ENCODE peak calls at places on chromosomes 12 and 14, in ten cellular contexts. One of them, this sample, is unnamed.

GRCh38 chr12:12719496-12719895 is 2.3 kb downstream of the CDKN1B start:
- DNase-seq in neural progenitor cell: no peak
- DNase-seq in left colon: no peak
- DNase-seq in HL-60: no peak
- DNase-seq in kidney: no peak
- DNase-seq in nucleus accumbens: no peak
- DNase-seq in fibroblast of lung: peak
- DNase-seq in stimulated activated naive CD8-positive, alpha-beta T cell treated with anti-CD3 and anti-CD28 coated beads, Interleukin-15, Interleukin-2, amounts not matched to agents 100 U/mL and 50 U/mL, for 24 hours: no peak
- DNase-seq in HEK293T: no peak
- DNase-seq in omental fat pad: no peak
- DNase-seq in this sample: no peak

GRCh38 chr12:851343-851742 is 98.2 kb downstream of the RAD52 start:
- DNase-seq in left colon: no peak
- DNase-seq in stimulated activated naive CD8-positive, alpha-beta T cell treated with anti-CD3 and anti-CD28 coated beads, Interleukin-15, Interleukin-2, amounts not matched to agents 100 U/mL and 50 U/mL, for 24 hours: no peak
- DNase-seq in HL-60: no peak
- DNase-seq in HEK293T: no peak
- DNase-seq in kidney: no peak
- DNase-seq in neural progenitor cell: no peak
- DNase-seq in nucleus accumbens: no peak
- DNase-seq in fibroblast of lung: peak
- DNase-seq in omental fat pad: no peak
- DNase-seq in this sample: no peak

GRCh38 chr12:53985900-53986685 is 1.1 kb downstream of the HOXC10 start:
- DNase-seq in stimulated activated naive CD8-positive, alpha-beta T cell treated with anti-CD3 and anti-CD28 coated beads, Interleukin-15, Interleukin-2, amounts not matched to agents 100 U/mL and 50 U/mL, for 24 hours: no peak
- DNase-seq in kidney: peak
- DNase-seq in neural progenitor cell: no peak
- DNase-seq in left colon: no peak
- DNase-seq in omental fat pad: no peak
- DNase-seq in HEK293T: no peak
- DNase-seq in fibroblast of lung: no peak
- DNase-seq in nucleus accumbens: no peak
- DNase-seq in HL-60: no peak
- DNase-seq in this sample: no peak

GRCh38 chr12:72281145-72281544 is 9.0 kb downstream of the TRHDE start:
- DNase-seq in HL-60: no peak
- DNase-seq in omental fat pad: no peak
- DNase-seq in kidney: no peak
- DNase-seq in left colon: no peak
- DNase-seq in neural progenitor cell: no peak
- DNase-seq in HEK293T: no peak
- DNase-seq in fibroblast of lung: peak
- DNase-seq in nucleus accumbens: no peak
- DNase-seq in stimulated activated naive CD8-positive, alpha-beta T cell treated with anti-CD3 and anti-CD28 coated beads, Interleukin-15, Interleukin-2, amounts not matched to agents 100 U/mL and 50 U/mL, for 24 hours: no peak
- DNase-seq in this sample: no peak

GRCh38 chr14:105393151-105393550 is 5.2 kb upstream of the TEX22 start:
- DNase-seq in fibroblast of lung: no peak
- DNase-seq in nucleus accumbens: no peak
- DNase-seq in HEK293T: no peak
- DNase-seq in omental fat pad: no peak
- DNase-seq in left colon: no peak
- DNase-seq in kidney: peak
- DNase-seq in HL-60: no peak
- DNase-seq in stimulated activated naive CD8-positive, alpha-beta T cell treated with anti-CD3 and anti-CD28 coated beads, Interleukin-15, Interleukin-2, amounts not matched to agents 100 U/mL and 50 U/mL, for 24 hours: no peak
- DNase-seq in neural progenitor cell: no peak
- DNase-seq in this sample: no peak

GRCh38 chr14:73712071-73712506 is 2.1 kb downstream of the PNMA1 start:
- DNase-seq in HEK293T: no peak
- DNase-seq in kidney: no peak
- DNase-seq in fibroblast of lung: peak
- DNase-seq in left colon: no peak
- DNase-seq in omental fat pad: no peak
- DNase-seq in stimulated activated naive CD8-positive, alpha-beta T cell treated with anti-CD3 and anti-CD28 coated beads, Interleukin-15, Interleukin-2, amounts not matched to agents 100 U/mL and 50 U/mL, for 24 hours: no peak
- DNase-seq in HL-60: no peak
- DNase-seq in neural progenitor cell: no peak
- DNase-seq in nucleus accumbens: no peak
- DNase-seq in this sample: no peak

GRCh38 chr12:76586764-76587395 is 27.3 kb upstream of the OSBPL8 start:
- DNase-seq in neural progenitor cell: peak
- DNase-seq in stimulated activated naive CD8-positive, alpha-beta T cell treated with anti-CD3 and anti-CD28 coated beads, Interleukin-15, Interleukin-2, amounts not matched to agents 100 U/mL and 50 U/mL, for 24 hours: peak
- DNase-seq in HEK293T: peak
- DNase-seq in left colon: no peak
- DNase-seq in HL-60: no peak
- DNase-seq in nucleus accumbens: no peak
- DNase-seq in fibroblast of lung: peak
- DNase-seq in kidney: no peak
- DNase-seq in omental fat pad: no peak
- DNase-seq in this sample: peak

GRCh38 chr14:90398841-90399540 is 2.2 kb downstream of the CALM1 start:
- DNase-seq in nucleus accumbens: no peak
- DNase-seq in HL-60: no peak
- DNase-seq in neural progenitor cell: no peak
- DNase-seq in HEK293T: no peak
- DNase-seq in kidney: no peak
- DNase-seq in omental fat pad: no peak
- DNase-seq in left colon: no peak
- DNase-seq in stimulated activated naive CD8-positive, alpha-beta T cell treated with anti-CD3 and anti-CD28 coated beads, Interleukin-15, Interleukin-2, amounts not matched to agents 100 U/mL and 50 U/mL, for 24 hours: no peak
- DNase-seq in fibroblast of lung: no peak
- DNase-seq in this sample: no peak

GRCh38 chr12:107461222-107461980 is 224.2 kb upstream of the PWP1 start:
- DNase-seq in neural progenitor cell: no peak
- DNase-seq in fibroblast of lung: peak
- DNase-seq in stimulated activated naive CD8-positive, alpha-beta T cell treated with anti-CD3 and anti-CD28 coated beads, Interleukin-15, Interleukin-2, amounts not matched to agents 100 U/mL and 50 U/mL, for 24 hours: no peak
- DNase-seq in HEK293T: no peak
- DNase-seq in HL-60: no peak
- DNase-seq in nucleus accumbens: no peak
- DNase-seq in left colon: no peak
- DNase-seq in omental fat pad: no peak
- DNase-seq in kidney: no peak
- DNase-seq in this sample: no peak

GRCh38 chr12:128007250-128007649 is 259.7 kb upstream of the TMEM132C start:
- DNase-seq in kidney: no peak
- DNase-seq in neural progenitor cell: no peak
- DNase-seq in stimulated activated naive CD8-positive, alpha-beta T cell treated with anti-CD3 and anti-CD28 coated beads, Interleukin-15, Interleukin-2, amounts not matched to agents 100 U/mL and 50 U/mL, for 24 hours: no peak
- DNase-seq in nucleus accumbens: no peak
- DNase-seq in HEK293T: no peak
- DNase-seq in omental fat pad: no peak
- DNase-seq in left colon: no peak
- DNase-seq in HL-60: no peak
- DNase-seq in fibroblast of lung: no peak
- DNase-seq in this sample: no peak

GRCh38 chr12:108666326-108666995 is 32.8 kb upstream of the SELPLG start:
- DNase-seq in kidney: peak
- DNase-seq in omental fat pad: no peak
- DNase-seq in HEK293T: no peak
- DNase-seq in HL-60: no peak
- DNase-seq in fibroblast of lung: peak
- DNase-seq in stimulated activated naive CD8-positive, alpha-beta T cell treated with anti-CD3 and anti-CD28 coated beads, Interleukin-15, Interleukin-2, amounts not matched to agents 100 U/mL and 50 U/mL, for 24 hours: no peak
- DNase-seq in neural progenitor cell: no peak
- DNase-seq in left colon: no peak
- DNase-seq in nucleus accumbens: no peak
- DNase-seq in this sample: no peak

GRCh38 chr12:78870539-78870938 is 6.0 kb downstream of the SYT1 start:
- DNase-seq in HEK293T: no peak
- DNase-seq in omental fat pad: no peak
- DNase-seq in HL-60: no peak
- DNase-seq in neural progenitor cell: no peak
- DNase-seq in stimulated activated naive CD8-positive, alpha-beta T cell treated with anti-CD3 and anti-CD28 coated beads, Interleukin-15, Interleukin-2, amounts not matched to agents 100 U/mL and 50 U/mL, for 24 hours: no peak
- DNase-seq in fibroblast of lung: no peak
- DNase-seq in nucleus accumbens: no peak
- DNase-seq in kidney: no peak
- DNase-seq in left colon: no peak
- DNase-seq in this sample: no peak

GRCh38 chr14:29643415-29644206 is 284.0 kb downstream of the PRKD1 start:
- DNase-seq in fibroblast of lung: peak
- DNase-seq in neural progenitor cell: no peak
- DNase-seq in nucleus accumbens: no peak
- DNase-seq in HL-60: no peak
- DNase-seq in HEK293T: no peak
- DNase-seq in stimulated activated naive CD8-positive, alpha-beta T cell treated with anti-CD3 and anti-CD28 coated beads, Interleukin-15, Interleukin-2, amounts not matched to agents 100 U/mL and 50 U/mL, for 24 hours: no peak
- DNase-seq in kidney: no peak
- DNase-seq in omental fat pad: no peak
- DNase-seq in left colon: no peak
- DNase-seq in this sample: no peak

GRCh38 chr12:70815866-70816470 is 104.6 kb downstream of the PTPRR start:
- DNase-seq in neural progenitor cell: no peak
- DNase-seq in stimulated activated naive CD8-positive, alpha-beta T cell treated with anti-CD3 and anti-CD28 coated beads, Interleukin-15, Interleukin-2, amounts not matched to agents 100 U/mL and 50 U/mL, for 24 hours: no peak
- DNase-seq in fibroblast of lung: peak
- DNase-seq in left colon: no peak
- DNase-seq in kidney: no peak
- DNase-seq in omental fat pad: no peak
- DNase-seq in HEK293T: no peak
- DNase-seq in HL-60: no peak
- DNase-seq in nucleus accumbens: no peak
- DNase-seq in this sample: no peak

GRCh38 chr12:7162691-7163114 is 26.8 kb upstream of the PEX5 start:
- DNase-seq in kidney: no peak
- DNase-seq in omental fat pad: no peak
- DNase-seq in HL-60: no peak
- DNase-seq in stimulated activated naive CD8-positive, alpha-beta T cell treated with anti-CD3 and anti-CD28 coated beads, Interleukin-15, Interleukin-2, amounts not matched to agents 100 U/mL and 50 U/mL, for 24 hours: peak
- DNase-seq in left colon: no peak
- DNase-seq in nucleus accumbens: peak
- DNase-seq in HEK293T: peak
- DNase-seq in neural progenitor cell: peak
- DNase-seq in fibroblast of lung: peak
- DNase-seq in this sample: peak

This sample was measured in prostate gland.